ENCODE peak calls at places on chromosomes 5 and 9, in six cellular contexts. Z is neural crest cell, M is A549, U is esophagus squamous epithelium, I is breast epithelium, L is fibroblast of mammary gland. G is an unnamed sample.

GRCh38 chr9:78213696-78214095 is 22.2 kb upstream of the CEP78 start:
- DNase-seq in Z (no peak), M (no peak), U (no peak), I (no peak), L (peak), G (no peak)

GRCh38 chr9:85511746-85512145 is 230.0 kb downstream of the AGTPBP1 start:
- DNase-seq in Z (no peak), M (no peak), U (no peak), I (no peak), L (no peak), G (no peak)

GRCh38 chr5:42813533-42813932 is 1.8 kb upstream of the SELENOP start:
- DNase-seq in Z (peak), M (no peak), U (no peak), I (no peak), L (no peak), G (no peak)

GRCh38 chr9:127527560-127528268 is 76.4 kb downstream of the LRSAM1 start:
- DNase-seq in Z (no peak), M (no peak), U (no peak), I (no peak), L (no peak), G (no peak)

GRCh38 chr5:151068571-151069197 is 12.2 kb downstream of the TNIP1 start:
- DNase-seq in Z (no peak), M (no peak), U (no peak), I (no peak), L (no peak), G (no peak)

GRCh38 chr9:110638381-110638954 is 30.1 kb upstream of the MUSK start:
- DNase-seq in Z (no peak), M (no peak), U (no peak), I (no peak), L (peak), G (no peak)

GRCh38 chr9:126474786-126475485 is 138.8 kb upstream of the LMX1B start:
- DNase-seq in Z (no peak), M (peak), U (no peak), I (no peak), L (peak), G (no peak)

GRCh38 chr9:30913331-30913730 is 1471.1 kb upstream of the ACO1 start:
- DNase-seq in Z (no peak), M (no peak), U (no peak), I (no peak), L (no peak), G (no peak)

GRCh38 chr9:18480649-18481048 is 6.7 kb downstream of the ADAMTSL1 start:
- DNase-seq in Z (no peak), M (no peak), U (no peak), I (no peak), L (peak), G (no peak)

GRCh38 chr5:172683696-172684464 is 42.8 kb downstream of the NEURL1B start:
- DNase-seq in Z (no peak), M (no peak), U (no peak), I (no peak), L (no peak), G (peak)

GRCh38 chr9:86962692-86963091 is 15.4 kb upstream of the GAS1 start:
- DNase-seq in Z (no peak), M (no peak), U (no peak), I (no peak), L (no peak), G (no peak)

GRCh38 chr5:5011151-5011550 is 129.0 kb upstream of the ADAMTS16 start:
- DNase-seq in Z (no peak), M (no peak), U (no peak), I (no peak), L (peak), G (no peak)

GRCh38 chr9:36665387-36665786 is 92.7 kb downstream of the MELK start:
- DNase-seq in Z (no peak), M (no peak), U (no peak), I (no peak), L (no peak), G (no peak)

GRCh38 chr5:28766565-28767158 is 1728.3 kb upstream of the CDH9 start:
- DNase-seq in Z (peak), M (peak), U (no peak), I (no peak), L (peak), G (no peak)

GRCh38 chr5:141992349-141992963 is 20.4 kb downstream of the GNPDA1 start:
- DNase-seq in Z (peak), M (peak), U (no peak), I (peak), L (peak), G (no peak)
- TF ChIP-seq CTCF in Z (peak), M (peak), U (peak), I (peak), L (peak), G (peak)

GRCh38 chr5:146208916-146209522 is 5.6 kb downstream of the RBM27 start:
- DNase-seq in Z (no peak), M (peak), U (no peak), I (no peak), L (no peak), G (no peak)
- TF ChIP-seq CTCF in Z (peak), M (no peak), U (peak), I (no peak), L (peak), G (no peak)

GRCh38 chr5:107108111-107108510 is 562.6 kb downstream of the EFNA5 start:
- DNase-seq in Z (no peak), M (no peak), U (no peak), I (no peak), L (no peak), G (no peak)

GRCh38 chr5:107103522-107103921 is 567.2 kb downstream of the EFNA5 start:
- DNase-seq in Z (no peak), M (no peak), U (no peak), I (no peak), L (no peak), G (no peak)

GRCh38 chr5:107100121-107100520 is 570.6 kb downstream of the EFNA5 start:
- DNase-seq in Z (no peak), M (no peak), U (no peak), I (no peak), L (no peak), G (no peak)

GRCh38 chr5:107104040-107104773 is 566.5 kb downstream of the EFNA5 start:
- DNase-seq in Z (no peak), M (no peak), U (no peak), I (no peak), L (no peak), G (no peak)

DNA sequence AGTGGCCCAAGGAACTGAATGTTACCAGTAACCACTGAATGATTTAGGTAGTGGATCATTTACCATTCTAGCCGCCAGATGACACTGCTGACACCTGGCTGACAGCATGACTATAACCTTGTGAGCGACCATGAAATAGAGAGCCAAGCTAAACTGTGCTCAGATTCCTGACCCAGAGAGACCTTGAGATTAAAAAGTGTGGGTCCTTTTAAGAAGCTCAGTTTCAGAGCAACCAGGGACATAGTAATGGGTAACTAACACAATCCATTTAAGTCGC is 566.0 kb downstream of the EFNA5 start:
- DNase-seq in Z (no peak), M (peak), U (no peak), I (no peak), L (no peak), G (no peak)
- TF ChIP-seq CTCF in Z (no peak), M (peak), U (no peak), I (no peak), L (no peak), G (no peak)

DNA sequence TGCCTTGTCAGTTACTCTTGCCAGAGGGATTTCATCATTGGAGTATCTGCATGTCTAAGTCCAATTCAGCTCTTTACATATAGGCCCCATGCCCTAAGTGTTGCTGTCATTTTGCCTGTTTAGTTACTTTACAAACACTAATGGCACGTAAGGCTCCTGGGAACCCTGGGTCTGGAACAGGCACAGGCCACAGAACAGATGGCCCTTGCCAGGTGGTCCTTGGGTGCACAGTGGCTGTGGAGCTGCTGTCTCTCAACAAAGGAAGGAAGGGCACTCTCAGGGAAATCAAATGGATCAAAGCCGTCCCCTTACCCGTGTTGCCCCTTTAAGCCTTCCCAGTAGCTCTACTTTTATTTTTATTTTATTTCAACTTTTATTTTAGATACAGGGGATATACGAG is 21.6 kb downstream of the TRIO start:
- DNase-seq in Z (no peak), M (no peak), U (no peak), I (no peak), L (no peak), G (no peak)
- TF ChIP-seq CTCF in Z (no peak), M (no peak), U (no peak), I (no peak), L (no peak), G (no peak)

GRCh38 chr5:87627360-87627759 is 214.6 kb upstream of the CCNH start:
- DNase-seq in Z (no peak), M (no peak), U (no peak), I (no peak), L (no peak), G (no peak)
- TF ChIP-seq CTCF in Z (no peak), M (no peak), U (no peak), I (no peak), L (no peak), G (no peak)

GRCh38 chr5:62661126-62661525 is 82.5 kb downstream of the LRRC70 start:
- DNase-seq in Z (no peak), M (no peak), U (no peak), I (no peak), L (no peak), G (no peak)
- TF ChIP-seq CTCF in Z (no peak), M (no peak), U (no peak), I (no peak), L (no peak), G (no peak)

GRCh38 chr9:88531920-88532319 is 3.1 kb upstream of the NXNL2 start:
- DNase-seq in Z (no peak), M (no peak), U (no peak), I (no peak), L (no peak), G (no peak)

GRCh38 chr9:88533951-88534455 is 975 bp upstream of the NXNL2 start:
- DNase-seq in Z (no peak), M (peak), U (no peak), I (no peak), L (peak), G (no peak)

GRCh38 chr9:88534456-88535225 is at the start of gene NXNL2:
- DNase-seq in Z (peak), M (peak), U (no peak), I (peak), L (peak), G (peak)

GRCh38 chr9:88530051-88530450 is 4.9 kb upstream of the NXNL2 start:
- DNase-seq in Z (no peak), M (no peak), U (no peak), I (no peak), L (peak), G (no peak)

GRCh38 chr9:88532320-88532719 is 2.7 kb upstream of the NXNL2 start:
- DNase-seq in Z (peak), M (peak), U (no peak), I (no peak), L (peak), G (no peak)
- TF ChIP-seq CTCF in Z (peak), M (peak), U (no peak), I (no peak), L (no peak), G (no peak)

GRCh38 chr9:98406469-98406868 is 151.0 kb upstream of the TBC1D2 start:
- DNase-seq in Z (no peak), M (no peak), U (no peak), I (no peak), L (no peak), G (no peak)

GRCh38 chr9:98411981-98412561 is 156.6 kb upstream of the TBC1D2 start:
- DNase-seq in Z (no peak), M (no peak), U (no peak), I (no peak), L (no peak), G (no peak)

GRCh38 chr9:98415782-98416181 is 160.3 kb upstream of the TBC1D2 start:
- DNase-seq in Z (no peak), M (no peak), U (no peak), I (no peak), L (no peak), G (no peak)

GRCh38 chr9:98409637-98410173 is 154.3 kb upstream of the TBC1D2 start:
- DNase-seq in Z (no peak), M (no peak), U (no peak), I (no peak), L (peak), G (no peak)

GRCh38 chr9:98410185-98410697 is 154.8 kb upstream of the TBC1D2 start:
- DNase-seq in Z (peak), M (no peak), U (no peak), I (no peak), L (peak), G (no peak)
- TF ChIP-seq CTCF in Z (peak), M (no peak), U (peak), I (no peak), L (peak), G (no peak)

GRCh38 chr5:9313751-9314150 is 232.1 kb downstream of the SEMA5A start:
- DNase-seq in Z (no peak), M (no peak), U (no peak), I (no peak), L (no peak), G (no peak)
- TF ChIP-seq CTCF in Z (no peak), M (no peak), U (peak), I (no peak), L (no peak), G (no peak)